ENCODE peak calls at places on chromosomes 5 and 9, in seven cellular contexts. Y is T-helper 2 cell, N is bronchial epithelial cell, G is SW480, Q is H9, J is GM20000, I is islet precursor cell. U is an unnamed sample.

GRCh38 chr9:93058357-93059096 is at the start of gene SUSD3:
- DNase-seq in Y (peak; percentile 62), N (peak; percentile 17), G (peak; percentile 53), Q (peak; percentile 89), J (peak; percentile 92), I (peak; percentile 83), U (peak; percentile 51)

GRCh38 chr5:14399054-14399657 is 182.4 kb upstream of the OTULINL start:
- DNase-seq in Y (no peak), N (peak; percentile 57), G (peak; percentile 51), Q (no peak), J (peak; percentile 42), I (no peak), U (peak; percentile 86)

GRCh38 chr9:133609311-133610098 is at the start of gene FAM163B:
- DNase-seq in Y (no peak), N (no peak), G (no peak), Q (peak; percentile 72), J (no peak), I (peak; percentile 83), U (no peak)

GRCh38 chr9:136081113-136081825 is 13.8 kb downstream of the NACC2 start:
- DNase-seq in Y (no peak), N (no peak), G (no peak), Q (peak; percentile 28), J (no peak), I (no peak), U (no peak)

GRCh38 chr5:39826051-39826450 is 401.3 kb upstream of the DAB2 start:
- DNase-seq in Y (no peak), N (no peak), G (no peak), Q (no peak), J (no peak), I (no peak), U (no peak)

GRCh38 chr9:88954073-88954472 is 37.2 kb upstream of the S1PR3 start:
- DNase-seq in Y (no peak), N (peak; percentile 41), G (peak; percentile 13), Q (no peak), J (no peak), I (no peak), U (no peak)

GRCh38 chr9:91197232-91198181 is 164.2 kb downstream of the AUH start:
- DNase-seq in Y (no peak), N (peak; percentile 96), G (peak; percentile 93), Q (no peak), J (no peak), I (peak; percentile 81), U (peak; percentile 88)

GRCh38 chr5:32420506-32420905 is 24.0 kb downstream of the ZFR start:
- DNase-seq in Y (no peak), N (no peak), G (no peak), Q (no peak), J (no peak), I (no peak), U (no peak)

GRCh38 chr9:36780186-36780585 is 207.5 kb downstream of the MELK start:
- DNase-seq in Y (no peak), N (no peak), G (no peak), Q (no peak), J (no peak), I (no peak), U (no peak)

GRCh38 chr5:82312373-82312856 is 34.3 kb upstream of the RPS23 start:
- DNase-seq in Y (no peak), N (peak; percentile 53), G (peak; percentile 53), Q (peak; percentile 66), J (peak; percentile 19), I (peak; percentile 78), U (peak; percentile 88)

GRCh38 chr5:151696470-151697061 is 9.9 kb upstream of the SPARC start:
- DNase-seq in Y (no peak), N (no peak), G (no peak), Q (peak; percentile 55), J (no peak), I (peak; percentile 98), U (no peak)

GRCh38 chr9:115369322-115369957 is 251.5 kb upstream of the TNC start:
- DNase-seq in Y (no peak), N (peak; percentile 91), G (no peak), Q (no peak), J (no peak), I (no peak), U (no peak)

GRCh38 chr5:113935453-113935852 is 422.0 kb downstream of the YTHDC2 start:
- DNase-seq in Y (no peak), N (no peak), G (no peak), Q (no peak), J (no peak), I (no peak), U (no peak)

GRCh38 chr5:158886086-158886485 is 213.6 kb downstream of the EBF1 start:
- DNase-seq in Y (no peak), N (no peak), G (no peak), Q (no peak), J (no peak), I (no peak), U (no peak)

GRCh38 chr9:15999422-16000339 is 446.8 kb downstream of the CCDC171 start:
- DNase-seq in Y (no peak), N (peak; percentile 86), G (peak; percentile 20), Q (no peak), J (no peak), I (peak; percentile 90), U (no peak)

GRCh38 chr9:137610944-137611343 is 5.5 kb downstream of the ARRDC1 start:
- DNase-seq in Y (no peak), N (no peak), G (no peak), Q (no peak), J (no peak), I (no peak), U (peak; percentile 42)

GRCh38 chr5:38831909-38832308 is 13.9 kb upstream of the OSMR start:
- DNase-seq in Y (no peak), N (peak; percentile 59), G (peak; percentile 13), Q (peak; percentile 44), J (peak; percentile 47), I (peak; percentile 63), U (peak; percentile 41)

GRCh38 chr9:116905131-116905724 is 218.1 kb downstream of the TRIM32 start:
- DNase-seq in Y (no peak), N (no peak), G (no peak), Q (peak; percentile 34), J (no peak), I (no peak), U (no peak)

GRCh38 chr9:116844621-116845020 is 157.5 kb downstream of the TRIM32 start:
- DNase-seq in Y (no peak), N (no peak), G (no peak), Q (no peak), J (no peak), I (no peak), U (no peak)

GRCh38 chr5:592158-592557 is 20.0 kb upstream of the CEP72 start:
- DNase-seq in Y (no peak), N (peak; percentile 26), G (peak; percentile 63), Q (no peak), J (no peak), I (peak; percentile 37), U (no peak)

GRCh38 chr5:67166460-67166871 is 30.1 kb downstream of the CD180 start:
- DNase-seq in Y (peak; percentile 70), N (no peak), G (peak; percentile 49), Q (peak; percentile 84), J (peak; percentile 40), I (peak; percentile 87), U (no peak)

U was measured in HT-29.